ENCODE peak calls at places on chromosomes 5 and 9, in six cellular contexts. N, I, W, Y, D and Z are unnamed samples.

GRCh38 chr9:16642421-16643109 is 227.9 kb downstream of the BNC2 start:
- DNase-seq in Y (no peak), D (no peak), I (no peak), N (no peak), W (no peak), Z (no peak)

GRCh38 chr5:68433921-68434879 is 218.6 kb downstream of the PIK3R1 start:
- DNase-seq in D (peak), I (peak), Y (peak), W (no peak), N (peak), Z (peak)

GRCh38 chr9:78468231-78468630 is 171.3 kb downstream of the PSAT1 start:
- DNase-seq in N (no peak), Y (no peak), I (no peak), D (no peak), W (no peak), Z (no peak)

GRCh38 chr9:134944351-134944802 is 26.7 kb upstream of the FCN1 start:
- DNase-seq in I (no peak), W (peak), N (peak), Y (no peak), D (no peak), Z (peak)

GRCh38 chr9:75167281-75167680 is 79.0 kb downstream of the OSTF1 start:
- DNase-seq in W (no peak), I (no peak), D (no peak), Y (no peak), N (no peak), Z (no peak)

GRCh38 chr9:33446507-33447403 is 638 bp downstream of the AQP3 start:
- DNase-seq in Y (peak), W (no peak), D (no peak), I (peak), N (no peak), Z (no peak)

GRCh38 chr5:76345582-76345981 is 57.5 kb upstream of the IQGAP2 start:
- DNase-seq in N (no peak), I (no peak), W (no peak), Y (no peak), D (no peak), Z (no peak)

GRCh38 chr9:70049236-70049635 is 5.6 kb downstream of the MAMDC2 start:
- DNase-seq in D (no peak), W (no peak), I (no peak), Y (peak), N (no peak), Z (no peak)

GRCh38 chr9:130866474-130866965 is 30.1 kb downstream of the QRFP start:
- DNase-seq in W (peak), D (peak), N (no peak), I (peak), Y (peak), Z (peak)

GRCh38 chr5:66149950-66150349 is 5.8 kb downstream of the SREK1 start:
- DNase-seq in I (no peak), N (no peak), D (no peak), Y (no peak), W (no peak), Z (no peak)

GRCh38 chr5:16690243-16690839 is 73.5 kb upstream of the RETREG1 start:
- DNase-seq in N (no peak), D (no peak), Y (no peak), I (peak), W (peak), Z (no peak)

GRCh38 chr5:14894748-14895147 is 23.2 kb upstream of the ANKH start:
- DNase-seq in W (no peak), Y (no peak), D (no peak), I (no peak), N (no peak), Z (no peak)

GRCh38 chr5:127802477-127802865 is 99.3 kb downstream of the CCDC192 start:
- DNase-seq in D (no peak), N (no peak), I (no peak), Y (no peak), W (no peak), Z (no peak)

GRCh38 chr5:58224661-58225060 is 235.2 kb downstream of the PLK2 start:
- DNase-seq in Y (no peak), W (no peak), N (no peak), I (no peak), D (no peak), Z (no peak)

GRCh38 chr9:81371824-81372223 is 317.5 kb downstream of the TLE1 start:
- DNase-seq in W (no peak), Y (peak), I (no peak), D (peak), N (no peak), Z (no peak)

GRCh38 chr5:132747693-132748440 is 641 bp downstream of the CCNI2 start:
- DNase-seq in I (no peak), D (no peak), N (peak), W (peak), Y (peak), Z (peak)

GRCh38 chr5:43066231-43066798 is 26.2 kb upstream of the ANXA2R start:
- DNase-seq in Y (peak), I (peak), D (peak), W (peak), N (peak), Z (peak)

GRCh38 chr9:78121488-78121887 is 89.9 kb upstream of the GNAQ start:
- DNase-seq in Y (peak), W (peak), N (no peak), I (peak), D (peak), Z (peak)

GRCh38 chr9:35695801-35696420 is 6.2 kb upstream of the TPM2 start:
- DNase-seq in I (no peak), N (no peak), D (no peak), Y (peak), W (no peak), Z (peak)

GRCh38 chr5:136484808-136485207 is 119.5 kb upstream of the TRPC7 start:
- DNase-seq in W (no peak), I (no peak), D (no peak), N (no peak), Y (no peak), Z (no peak)

GRCh38 chr9:119375892-119376291 is 6.7 kb upstream of the BRINP1 start:
- DNase-seq in D (no peak), I (peak), N (no peak), Y (no peak), W (peak), Z (no peak)

GRCh38 chr5:4027335-4027734 is 431.7 kb downstream of the IRX1 start:
- DNase-seq in D (no peak), W (no peak), I (no peak), N (no peak), Y (no peak), Z (no peak)

GRCh38 chr5:110362252-110362651 is 364.2 kb downstream of the TMEM232 start:
- DNase-seq in D (no peak), N (no peak), W (no peak), I (no peak), Y (no peak), Z (no peak)

GRCh38 chr9:25537857-25538256 is 140.4 kb downstream of the TUSC1 start:
- DNase-seq in Y (no peak), D (no peak), I (no peak), N (no peak), W (no peak), Z (no peak)

GRCh38 chr9:21082671-21083070 is 4.9 kb upstream of the IFNB1 start:
- DNase-seq in I (no peak), Y (no peak), D (no peak), N (no peak), W (no peak), Z (no peak)

GRCh38 chr9:130421154-130421801 is 23.5 kb upstream of the ASS1 start:
- DNase-seq in N (no peak), W (no peak), Y (no peak), D (no peak), I (no peak), Z (no peak)

GRCh38 chr5:151345187-151345807 is 2.1 kb downstream of the SLC36A2 start:
- DNase-seq in I (no peak), W (no peak), Y (no peak), D (no peak), N (no peak), Z (no peak)

GRCh38 chr9:136566553-136566895 is 20.7 kb upstream of the NOTCH1 start:
- DNase-seq in D (no peak), N (peak), Y (no peak), W (no peak), I (no peak), Z (no peak)

GRCh38 chr9:127505396-127506116 is 54.2 kb downstream of the LRSAM1 start:
- DNase-seq in W (peak), Y (no peak), N (peak), D (no peak), I (peak), Z (no peak)

GRCh38 chr9:126531591-126531990 is 82.1 kb upstream of the LMX1B start:
- DNase-seq in N (no peak), Y (no peak), I (no peak), D (no peak), W (no peak), Z (peak)

GRCh38 chr5:58456486-58456885 is 3.4 kb downstream of the PLK2 start:
- DNase-seq in D (no peak), W (no peak), Y (no peak), N (no peak), I (no peak), Z (no peak)

GRCh38 chr5:61311056-61311455 is 21.0 kb upstream of the ZSWIM6 start:
- DNase-seq in N (no peak), Y (no peak), I (no peak), W (peak), D (no peak), Z (no peak)

GRCh38 chr5:17061973-17062470 is 125.9 kb upstream of the MYO10 start:
- DNase-seq in I (no peak), W (no peak), N (peak), D (no peak), Y (no peak), Z (no peak)

GRCh38 chr5:103605277-103605676 is 42.7 kb upstream of the NUDT12 start:
- DNase-seq in N (no peak), I (no peak), W (peak), Y (no peak), D (no peak), Z (no peak)

GRCh38 chr9:36925033-36925432 is 109.0 kb downstream of the PAX5 start:
- DNase-seq in W (no peak), Y (no peak), I (no peak), D (no peak), N (no peak), Z (no peak)

GRCh38 chr5:81590498-81591384 is 160.2 kb downstream of the SSBP2 start:
- DNase-seq in W (no peak), Y (no peak), D (no peak), I (no peak), N (no peak), Z (no peak)

GRCh38 chr5:167626341-167627118 is 664.9 kb upstream of the WWC1 start:
- DNase-seq in N (no peak), I (no peak), Y (no peak), W (no peak), D (no peak), Z (no peak)

GRCh38 chr9:86128235-86128822 is 29.0 kb upstream of the GOLM1 start:
- DNase-seq in Y (no peak), D (no peak), N (no peak), I (no peak), W (no peak), Z (no peak)
- TF ChIP-seq POLR2AphosphoS5 in Y (no peak), D (no peak), N (no peak), I (no peak), W (no peak), Z (no peak)

GRCh38 chr9:68780377-68780707 is 75.3 kb downstream of the PIP5K1B start:
- DNase-seq in W (no peak), Y (no peak), D (no peak), I (no peak), N (no peak), Z (no peak)

GRCh38 chr9:68782546-68782945 is 77.5 kb downstream of the PIP5K1B start:
- DNase-seq in D (no peak), W (no peak), Y (no peak), I (no peak), N (no peak), Z (no peak)

GRCh38 chr9:68780735-68781134 is 75.7 kb downstream of the PIP5K1B start:
- DNase-seq in I (no peak), D (no peak), Y (no peak), N (no peak), W (no peak), Z (no peak)

GRCh38 chr9:68779558-68780376 is 74.7 kb downstream of the PIP5K1B start:
- DNase-seq in D (peak), W (peak), I (peak), Y (peak), N (peak), Z (peak)

GRCh38 chr9:68781866-68782265 is 76.8 kb downstream of the PIP5K1B start:
- DNase-seq in N (no peak), W (no peak), Y (no peak), I (no peak), D (no peak), Z (no peak)
- H3K27ac ChIP-seq in N (no peak), W (no peak), Y (no peak), I (no peak), D (no peak), Z (no peak)

DNA sequence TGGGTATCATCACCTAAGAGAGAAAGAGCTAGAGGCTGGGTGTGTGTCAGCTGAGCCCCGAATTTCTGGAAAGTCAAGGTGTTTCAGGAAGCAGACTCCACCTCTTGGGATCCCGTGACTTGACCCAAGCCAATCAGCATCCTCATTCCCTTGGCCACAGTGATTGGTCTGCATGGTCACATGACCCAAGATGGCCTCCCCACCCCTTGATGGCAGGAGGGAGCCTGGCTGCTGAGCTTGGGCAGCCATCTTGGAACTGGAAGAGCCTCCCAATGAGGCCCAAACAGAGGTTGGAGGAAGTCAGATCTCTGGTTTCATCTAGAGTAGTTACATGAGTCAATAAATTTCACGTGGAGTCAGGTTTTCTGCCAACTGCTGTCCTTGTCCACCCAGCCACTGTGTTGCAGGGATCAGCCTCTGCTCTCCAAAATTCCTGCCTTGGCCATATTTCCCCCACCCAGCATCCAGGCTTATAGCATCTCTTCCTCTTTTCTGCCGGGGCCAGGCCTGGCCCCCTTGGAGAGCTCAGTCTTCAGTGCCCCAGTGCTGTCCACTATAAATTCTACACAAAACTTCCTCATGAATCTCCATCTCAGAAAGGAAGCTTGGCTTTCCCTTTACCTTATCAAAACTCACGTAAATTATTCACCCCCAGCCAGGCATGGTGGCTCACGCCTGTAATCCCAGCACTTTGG is 17.2 kb upstream of the SUSD3 start:
- DNase-seq in N (no peak), Y (no peak), D (no peak), I (no peak), W (peak), Z (no peak)
- H3K4me3 ChIP-seq in N (no peak), Y (no peak), D (no peak), I (no peak), W (no peak), Z (no peak)

GRCh38 chr5:113678924-113679575 is 165.6 kb downstream of the YTHDC2 start:
- DNase-seq in I (peak), Y (no peak), N (no peak), W (peak), D (no peak), Z (no peak)
- TF ChIP-seq POLR2AphosphoS5 in I (no peak), Y (no peak), N (no peak), W (no peak), D (no peak), Z (no peak)